ENCODE peak calls at places on chromosome 1, in eight cellular contexts. P, E, U, H, F, V, G and D are unnamed samples.

GRCh38 chr1:9128161-9128519 is 762 bp downstream of the GPR157 start:
- DNase-seq in P (no peak), E (no peak), U (peak; percentile 29), H (peak; percentile 19), F (no peak), V (no peak), G (peak; percentile 39), D (no peak)

GRCh38 chr1:54604572-54605370 is 18.6 kb downstream of the FAM151A start:
- DNase-seq in P (no peak), E (no peak), U (no peak), H (no peak), F (no peak), V (no peak), G (peak; percentile 91), D (no peak)

GRCh38 chr1:226149806-226150205 is 36.7 kb downstream of the ACBD3 start:
- DNase-seq in P (no peak), E (no peak), U (peak; percentile 64), H (peak; percentile 44), F (no peak), V (no peak), G (no peak), D (no peak)

GRCh38 chr1:205658943-205659581 is 21.2 kb downstream of the SLC45A3 start:
- DNase-seq in P (no peak), E (peak; percentile 90), U (peak; percentile 72), H (peak; percentile 84), F (no peak), V (peak; percentile 90), G (peak; percentile 77), D (peak; percentile 96)

GRCh38 chr1:220300442-220301121 is 28.3 kb upstream of the RAB3GAP2 start:
- DNase-seq in P (peak; percentile 64), E (peak; percentile 39), U (peak; percentile 97), H (peak; percentile 95), F (peak; percentile 92), V (no peak), G (no peak), D (peak; percentile 56)

GRCh38 chr1:22108343-22109135 is 34.4 kb downstream of the WNT4 start:
- DNase-seq in P (no peak), E (no peak), U (no peak), H (peak; percentile 39), F (no peak), V (peak; percentile 82), G (no peak), D (peak; percentile 32)

GRCh38 chr1:76084685-76085084 is 10.1 kb downstream of the ST6GALNAC3 start:
- DNase-seq in P (no peak), E (no peak), U (no peak), H (no peak), F (no peak), V (no peak), G (no peak), D (no peak)

GRCh38 chr1:24308365-24309015 is 10.7 kb upstream of the GRHL3 start:
- DNase-seq in P (peak; percentile 99), E (peak; percentile 64), U (no peak), H (peak; percentile 45), F (no peak), V (no peak), G (no peak), D (peak; percentile 90)

GRCh38 chr1:167060141-167061072 is 29.8 kb downstream of the GPA33 start:
- DNase-seq in P (no peak), E (peak; percentile 45), U (peak; percentile 6), H (peak; percentile 24), F (no peak), V (no peak), G (no peak), D (peak; percentile 68)

GRCh38 chr1:215543191-215543606 is 23.9 kb upstream of the KCTD3 start:
- DNase-seq in P (no peak), E (no peak), U (peak; percentile 60), H (peak; percentile 82), F (peak; percentile 56), V (no peak), G (no peak), D (no peak)

GRCh38 chr1:12204140-12204539 is 25.7 kb upstream of the VPS13D start:
- DNase-seq in P (no peak), E (no peak), U (no peak), H (no peak), F (no peak), V (no peak), G (no peak), D (peak; percentile 65)

GRCh38 chr1:182175340-182176068 is 114.0 kb upstream of the ZNF648 start:
- DNase-seq in P (no peak), E (no peak), U (no peak), H (no peak), F (no peak), V (no peak), G (no peak), D (no peak)

GRCh38 chr1:169012416-169012815 is 94.1 kb upstream of the ATP1B1 start:
- DNase-seq in P (no peak), E (no peak), U (no peak), H (no peak), F (no peak), V (no peak), G (no peak), D (no peak)

GRCh38 chr1:149848340-149848771 is 51.0 kb upstream of the BOLA1 start:
- DNase-seq in P (no peak), E (peak; percentile 26), U (peak; percentile 3), H (peak; percentile 20), F (no peak), V (no peak), G (no peak), D (no peak)
- H3K4me3 ChIP-seq in P (peak overlapping the region; percentile 91), E (peak overlapping the region; percentile 100), U (peak overlapping the region; percentile 85), H (peak overlapping the region; percentile 93), F (peak overlapping the region; percentile 81), V (no peak overlapping the region), G (no peak overlapping the region), D (peak overlapping the region; percentile 100)

DNA sequence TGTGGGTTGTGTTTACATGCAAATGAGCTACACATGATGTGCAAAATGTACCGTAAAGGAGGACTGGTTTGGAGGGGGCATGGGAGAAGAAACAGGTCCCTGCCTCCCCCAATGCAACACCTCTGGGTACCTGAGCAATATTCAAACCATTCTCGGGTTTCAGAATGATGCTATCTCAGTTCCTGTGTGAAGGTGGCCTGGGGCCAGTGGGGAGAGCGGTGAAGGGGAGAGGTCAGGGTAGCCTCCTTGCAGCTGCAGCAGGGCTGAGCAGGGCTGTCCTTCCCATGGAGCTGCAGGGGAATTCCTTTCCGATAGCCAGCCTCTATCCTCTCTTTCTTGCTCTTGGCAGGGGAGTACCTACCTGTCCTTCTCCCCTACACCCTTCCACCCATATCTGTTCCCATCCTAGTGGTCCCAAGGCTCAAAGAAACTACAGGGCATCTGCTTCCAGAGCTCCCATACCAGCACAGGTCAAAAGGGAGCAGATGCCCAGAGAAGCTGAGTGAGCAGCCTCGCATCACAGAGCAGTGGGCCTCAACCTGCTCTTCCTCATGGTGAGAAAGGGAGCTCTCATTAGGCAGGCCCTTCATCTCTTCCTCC is 11.9 kb downstream of the MEF2D start:
- DNase-seq in P (no peak), E (no peak), U (no peak), H (no peak), F (no peak), V (no peak), G (no peak), D (no peak)
- H3K4me1 ChIP-seq in P (peaks cover 44% of the 10 kb centered on the region), E (peaks cover 42% of the 10 kb centered on the region), U (peaks cover 42% of the 10 kb centered on the region), H (peaks cover 50% of the 10 kb centered on the region), F (peaks cover 36% of the 10 kb centered on the region), V (peaks cover 46% of the 10 kb centered on the region), G (no peaks in the 10 kb centered on the region), D (peaks cover 16% of the 10 kb centered on the region)

GRCh38 chr1:19466112-19466561 is 19.2 kb downstream of the CAPZB start:
- DNase-seq in P (no peak), E (no peak), U (no peak), H (no peak), F (no peak), V (no peak), G (no peak), D (peak; percentile 50)

GRCh38 chr1:19467199-19468187 is 17.8 kb downstream of the CAPZB start:
- DNase-seq in P (no peak), E (peak; percentile 40), U (no peak), H (no peak), F (no peak), V (no peak), G (no peak), D (no peak)

GRCh38 chr1:19468397-19468956 is 16.9 kb downstream of the CAPZB start:
- DNase-seq in P (no peak), E (no peak), U (no peak), H (no peak), F (no peak), V (peak; percentile 87), G (no peak), D (no peak)

GRCh38 chr1:19472174-19472573 is 13.2 kb downstream of the CAPZB start:
- DNase-seq in P (no peak), E (no peak), U (no peak), H (no peak), F (no peak), V (no peak), G (no peak), D (no peak)

GRCh38 chr1:19469004-19469403 is 16.3 kb downstream of the CAPZB start:
- DNase-seq in P (no peak), E (no peak), U (no peak), H (no peak), F (no peak), V (no peak), G (no peak), D (no peak)
- H3K9ac ChIP-seq in P (no peak overlapping the region), E (no peak overlapping the region), U (peak overlapping the region; percentile 59), H (no peak overlapping the region), F (peak overlapping the region; percentile 12), V (no peak overlapping the region), G (no peak overlapping the region), D (no peak overlapping the region)

GRCh38 chr1:29444782-29445325 is 208.5 kb downstream of the PTPRU start:
- DNase-seq in P (no peak), E (no peak), U (no peak), H (no peak), F (no peak), V (no peak), G (no peak), D (peak; percentile 46)

GRCh38 chr1:29448456-29449317 is 212.4 kb downstream of the PTPRU start:
- DNase-seq in P (no peak), E (no peak), U (no peak), H (no peak), F (no peak), V (no peak), G (no peak), D (no peak)

GRCh38 chr1:29445330-29445729 is 209.0 kb downstream of the PTPRU start:
- DNase-seq in P (no peak), E (no peak), U (no peak), H (no peak), F (no peak), V (no peak), G (no peak), D (peak; percentile 16)

GRCh38 chr1:29444081-29444715 is 207.9 kb downstream of the PTPRU start:
- DNase-seq in P (peak; percentile 35), E (no peak), U (no peak), H (no peak), F (no peak), V (no peak), G (no peak), D (peak; percentile 46)

DNA sequence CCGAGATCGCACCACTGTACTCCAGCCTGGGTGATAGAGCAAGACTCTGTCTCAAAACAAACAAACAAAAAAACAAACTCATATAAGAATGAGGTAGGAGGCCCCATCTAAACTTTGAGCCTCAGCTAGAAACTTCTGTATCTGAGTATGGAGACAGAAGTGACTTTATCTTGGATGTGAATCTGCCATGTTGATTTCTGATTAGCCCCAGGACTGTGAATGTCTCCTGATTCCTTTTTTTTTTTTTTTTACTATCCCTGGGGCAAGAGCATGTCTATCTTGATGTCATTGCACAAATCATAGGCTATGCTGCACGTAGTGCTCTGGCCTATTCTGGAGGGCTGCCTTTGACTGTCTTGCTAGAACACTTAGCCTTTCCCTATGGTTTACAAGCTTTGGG is 211.0 kb downstream of the PTPRU start:
- DNase-seq in P (no peak), E (no peak), U (no peak), H (no peak), F (no peak), V (no peak), G (no peak), D (no peak)
- H3K4me3 ChIP-seq in P (no peak overlapping the region), E (no peak overlapping the region), U (no peak overlapping the region), H (no peak overlapping the region), F (no peak overlapping the region), V (no peak overlapping the region), G (no peak overlapping the region), D (no peak overlapping the region)